ENCODE peak calls at places on chromosomes 3 and 15, in eight cellular contexts. R, I, O, X, V, P, U and E are unnamed samples.

GRCh38 chr15:76209523-76209922 is 101.7 kb downstream of the ETFA start:
- DNase-seq in R (no peak), I (no peak), O (no peak), X (no peak), V (no peak), P (no peak), U (no peak), E (no peak)

GRCh38 chr15:88440021-88440420 is 27.2 kb downstream of the MRPL46 start:
- DNase-seq in R (peak; percentile 95), I (peak; percentile 48), O (no peak), X (no peak), V (peak; percentile 52), P (no peak), U (no peak), E (peak; percentile 71)

GRCh38 chr15:20368974-20369373 is 172.6 kb downstream of the GOLGA6L6 start:
- DNase-seq in R (no peak), I (no peak), O (no peak), X (no peak), V (no peak), P (no peak), U (no peak), E (no peak)

GRCh38 chr3:108130705-108131104 is 39.9 kb upstream of the CD47 start:
- DNase-seq in R (peak; percentile 61), I (peak; percentile 36), O (no peak), X (no peak), V (peak; percentile 45), P (no peak), U (no peak), E (peak; percentile 0)

GRCh38 chr15:94478763-94479162 is 247.4 kb downstream of the MCTP2 start:
- DNase-seq in R (no peak), I (no peak), O (no peak), X (no peak), V (no peak), P (no peak), U (no peak), E (no peak)

GRCh38 chr15:69407719-69408400 is 6.3 kb upstream of the KIF23 start:
- DNase-seq in R (no peak), I (no peak), O (no peak), X (no peak), V (no peak), P (no peak), U (no peak), E (no peak)

GRCh38 chr3:64977308-64978100 is 289.7 kb upstream of the ADAMTS9 start:
- DNase-seq in R (peak; percentile 86), I (peak; percentile 31), O (peak; percentile 13), X (no peak), V (peak; percentile 1), P (no peak), U (no peak), E (peak; percentile 82)

GRCh38 chr3:64445318-64446300 is 220.3 kb upstream of the PRICKLE2 start:
- DNase-seq in R (peak; percentile 51), I (peak; percentile 36), O (peak; percentile 89), X (no peak), V (no peak), P (peak; percentile 85), U (peak; percentile 94), E (no peak)

GRCh38 chr15:92944946-92945521 is 44.9 kb downstream of the CHD2 start:
- DNase-seq in R (no peak), I (no peak), O (no peak), X (no peak), V (no peak), P (no peak), U (no peak), E (no peak)

GRCh38 chr15:78047631-78048409 is 29.7 kb downstream of the TBC1D2B start:
- DNase-seq in R (peak; percentile 85), I (peak; percentile 79), O (no peak), X (no peak), V (peak; percentile 79), P (no peak), U (no peak), E (peak; percentile 74)

GRCh38 chr3:154252759-154253638 is 71.3 kb downstream of the DHX36 start:
- DNase-seq in R (peak; percentile 78), I (peak; percentile 94), O (peak; percentile 97), X (peak; percentile 70), V (peak; percentile 92), P (peak; percentile 95), U (peak; percentile 54), E (peak; percentile 91)

GRCh38 chr15:76059320-76060097 is at the start of gene TMEM266:
- DNase-seq in R (peak; percentile 26), I (no peak), O (peak; percentile 88), X (no peak), V (peak; percentile 15), P (peak; percentile 96), U (peak; percentile 98), E (peak; percentile 13)

GRCh38 chr15:51750942-51751686 is at the start of gene TMOD2:
- DNase-seq in R (peak; percentile 43), I (peak; percentile 31), O (peak; percentile 81), X (peak; percentile 75), V (peak; percentile 18), P (peak; percentile 76), U (peak; percentile 87), E (peak; percentile 24)

GRCh38 chr15:70212288-70212962 is 114.7 kb upstream of the TLE3 start:
- DNase-seq in R (peak; percentile 77), I (peak; percentile 38), O (no peak), X (no peak), V (no peak), P (no peak), U (no peak), E (no peak)

GRCh38 chr15:74320358-74321247 is 46.8 kb downstream of the CYP11A1 start:
- DNase-seq in R (no peak), I (peak; percentile 58), O (peak; percentile 84), X (peak; percentile 74), V (peak; percentile 61), P (peak; percentile 81), U (peak; percentile 82), E (peak; percentile 45)

GRCh38 chr3:189123595-189124387 is 48.0 kb upstream of the TPRG1 start:
- DNase-seq in R (peak; percentile 12), I (peak; percentile 35), O (no peak), X (no peak), V (peak; percentile 55), P (no peak), U (no peak), E (no peak)

GRCh38 chr15:92903588-92903955 is 3.4 kb downstream of the CHD2 start:
- DNase-seq in R (no peak), I (no peak), O (no peak), X (no peak), V (peak; percentile 41), P (no peak), U (no peak), E (no peak)

GRCh38 chr3:52857870-52858269 is 23.1 kb upstream of the MUSTN1 start:
- DNase-seq in R (no peak), I (no peak), O (no peak), X (no peak), V (no peak), P (no peak), U (no peak), E (no peak)

GRCh38 chr3:126746395-126747177 is 42.5 kb downstream of the CHCHD6 start:
- DNase-seq in R (peak; percentile 84), I (peak; percentile 72), O (no peak), X (peak; percentile 40), V (peak; percentile 85), P (no peak), U (no peak), E (peak; percentile 53)

GRCh38 chr3:29033511-29033910 is 247.4 kb upstream of the RBMS3 start:
- DNase-seq in R (no peak), I (no peak), O (no peak), X (no peak), V (no peak), P (no peak), U (no peak), E (no peak)

GRCh38 chr3:59771760-59772159 is 721.9 kb upstream of the CFAP20DC start:
- DNase-seq in R (peak; percentile 97), I (peak; percentile 53), O (no peak), X (no peak), V (peak; percentile 53), P (no peak), U (no peak), E (peak; percentile 88)

GRCh38 chr3:194879991-194880939 is 194.6 kb downstream of the FAM43A start:
- DNase-seq in R (peak; percentile 70), I (peak; percentile 83), O (no peak), X (no peak), V (peak; percentile 86), P (no peak), U (no peak), E (peak; percentile 59)
- H3K4me3 ChIP-seq in R (no peak overlapping the region), I (no peak overlapping the region), O (no peak overlapping the region), X (no peak overlapping the region), V (no peak overlapping the region), P (no peak overlapping the region), U (no peak overlapping the region), E (no peak overlapping the region)

DNA sequence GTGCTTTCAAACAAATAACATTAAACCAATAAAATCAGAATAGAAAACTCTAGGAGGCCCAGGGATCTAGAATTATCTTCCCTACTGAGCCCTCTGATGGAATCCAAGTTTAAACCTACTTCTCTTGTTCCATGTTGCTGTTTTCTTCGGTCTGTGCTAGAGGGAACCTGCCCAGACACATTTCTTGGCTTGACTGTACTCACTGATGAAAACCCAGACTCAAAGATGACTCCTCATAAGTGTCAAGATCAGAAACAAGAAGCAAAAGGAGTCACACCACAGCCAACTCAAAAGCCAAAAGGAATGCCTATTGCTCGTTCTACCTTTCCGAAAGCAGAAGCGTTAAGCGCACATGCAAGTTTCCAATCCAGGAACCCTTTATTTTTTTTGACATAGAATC is 31.6 kb downstream of the SCAP start:
- DNase-seq in R (peak; percentile 23), I (no peak), O (no peak), X (no peak), V (peak; percentile 25), P (no peak), U (no peak), E (no peak)
- H3K4me3 ChIP-seq in R (no peak overlapping the region), I (no peak overlapping the region), O (no peak overlapping the region), X (no peak overlapping the region), V (no peak overlapping the region), P (no peak overlapping the region), U (no peak overlapping the region), E (no peak overlapping the region)

DNA sequence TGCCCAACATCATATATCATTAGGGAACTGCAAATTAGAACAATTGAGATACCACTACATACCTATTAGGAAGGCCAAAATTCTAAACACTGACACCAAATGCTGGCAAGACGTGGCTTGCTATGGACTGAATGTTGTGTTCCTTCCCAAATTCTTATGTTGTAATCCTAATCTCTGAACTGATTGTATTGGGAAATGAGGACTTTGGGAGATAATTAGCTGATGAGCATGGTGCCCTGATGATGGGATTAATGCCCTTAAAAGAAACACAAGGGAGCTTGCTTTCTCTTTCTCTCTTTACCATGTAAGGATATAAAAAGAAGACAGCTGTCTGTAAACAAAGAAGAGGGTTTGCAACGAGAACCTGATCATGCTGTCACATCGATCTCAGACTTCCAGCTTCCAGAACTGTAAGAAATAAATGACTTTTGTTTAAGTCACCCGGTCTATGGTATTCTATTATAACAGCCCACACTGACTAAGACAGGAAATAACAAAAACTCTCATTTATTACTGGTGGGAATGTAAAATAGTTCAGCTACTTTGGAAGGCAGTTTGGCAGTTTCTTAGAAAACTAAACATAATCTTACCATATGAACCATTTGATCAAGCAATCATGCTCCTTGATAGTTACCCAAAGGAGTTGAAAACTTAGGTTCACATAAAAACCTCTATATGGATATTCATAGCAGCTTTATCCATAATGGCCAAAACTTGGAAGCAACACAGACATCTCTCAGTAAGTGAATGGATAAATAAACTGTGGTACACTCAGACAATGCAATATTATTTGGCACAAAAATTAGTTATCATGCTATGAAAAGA is 458.3 kb upstream of the CBLB start:
- DNase-seq in R (peak; percentile 80), I (peak; percentile 26), O (no peak), X (no peak), V (peak; percentile 78), P (peak; percentile 61), U (no peak), E (peak; percentile 56)
- H3K4me3 ChIP-seq in R (no peak overlapping the region), I (no peak overlapping the region), O (no peak overlapping the region), X (no peak overlapping the region), V (no peak overlapping the region), P (peak overlapping the region; percentile 19), U (no peak overlapping the region), E (no peak overlapping the region)

GRCh38 chr3:134371542-134372324 is 2.5 kb downstream of the AMOTL2 start:
- DNase-seq in R (peak; percentile 65), I (no peak), O (no peak), X (no peak), V (peak; percentile 64), P (no peak), U (peak; percentile 51), E (no peak)
- H3K4me3 ChIP-seq in R (peak overlapping the region; percentile 71), I (peak overlapping the region; percentile 88), O (peak overlapping the region; percentile 99), X (no peak overlapping the region), V (peak overlapping the region; percentile 97), P (peak overlapping the region; percentile 99), U (no peak overlapping the region), E (peak overlapping the region; percentile 93)